ENCODE peak calls at places on chromosomes 12 and 14, in ten cellular contexts. T is CD4-positive, alpha-beta T cell; E is nephron progenitor cell; A is DND-41; X is Calu3; J is mesothelial cell of epicardium; B is neural crest cell; G is AG04449; Y is cardiac fibroblast; D is PC-9. Q is an unnamed sample.

GRCh38 chr14:52006361-52006760 is 17.0 kb downstream of the RTRAF start:
- DNase-seq in T (no peak), J (no peak), A (no peak), G (no peak), E (no peak), B (no peak), Y (no peak), X (no peak), D (no peak), Q (no peak)

GRCh38 chr14:88352299-88353097 is 29.4 kb upstream of the KCNK10 start:
- DNase-seq in G (no peak), J (no peak), X (no peak), B (no peak), E (no peak), Y (peak; percentile 54), A (no peak), T (no peak), D (no peak), Q (no peak)

GRCh38 chr12:120534703-120535655 is 823 bp downstream of the RNF10 start:
- DNase-seq in X (peak; percentile 67), T (peak; percentile 31), G (no peak), J (peak; percentile 35), Y (peak; percentile 70), A (peak; percentile 47), D (peak; percentile 73), E (peak; percentile 66), B (peak; percentile 36), Q (no peak)

GRCh38 chr12:79151956-79152355 is 287.4 kb downstream of the SYT1 start:
- DNase-seq in B (no peak), X (no peak), T (no peak), J (no peak), Y (no peak), D (no peak), A (no peak), G (no peak), E (no peak), Q (no peak)

GRCh38 chr12:111253213-111253612 is 115.7 kb downstream of the PHETA1 start:
- DNase-seq in G (no peak), Y (no peak), B (no peak), J (no peak), E (no peak), D (no peak), X (no peak), T (no peak), A (no peak), Q (no peak)

GRCh38 chr12:130118181-130118580 is 44.1 kb upstream of the FZD10 start:
- DNase-seq in B (no peak), E (no peak), X (no peak), J (no peak), A (no peak), T (no peak), D (no peak), Y (no peak), G (no peak), Q (no peak)

GRCh38 chr14:65281991-65282908 is 130.3 kb upstream of the FUT8 start:
- DNase-seq in B (peak; percentile 57), X (no peak), Y (peak; percentile 65), J (no peak), G (peak; percentile 72), E (no peak), A (peak; percentile 71), T (no peak), D (no peak), Q (no peak)

GRCh38 chr12:127060310-127060847 is 1206.6 kb upstream of the TMEM132C start:
- DNase-seq in J (no peak), G (no peak), X (no peak), A (no peak), E (no peak), Y (no peak), T (no peak), D (peak; percentile 78), B (no peak), Q (no peak)

GRCh38 chr12:47337581-47337980 is 257.8 kb upstream of the AMIGO2 start:
- DNase-seq in A (no peak), T (no peak), J (no peak), G (no peak), B (no peak), Y (no peak), D (no peak), X (no peak), E (no peak), Q (no peak)

GRCh38 chr12:47343684-47344567 is 264.2 kb upstream of the AMIGO2 start:
- DNase-seq in X (no peak), Y (no peak), J (no peak), G (peak; percentile 37), E (no peak), D (no peak), A (no peak), T (no peak), B (no peak), Q (no peak)

GRCh38 chr12:47346251-47347019 is 266.7 kb upstream of the AMIGO2 start:
- DNase-seq in E (no peak), A (no peak), J (no peak), Y (no peak), B (no peak), X (no peak), G (no peak), T (no peak), D (no peak), Q (no peak)

GRCh38 chr12:47340391-47341015 is 260.7 kb upstream of the AMIGO2 start:
- DNase-seq in Y (no peak), A (no peak), B (no peak), E (no peak), X (no peak), T (no peak), J (no peak), G (no peak), D (no peak), Q (no peak)
- TF ChIP-seq CTCF in Y (no peak), A (no peak), B (no peak), E (no peak), X (no peak), T (no peak), J (no peak), G (no peak), D (no peak), Q (no peak)

GRCh38 chr14:35961697-35962274 is 135.6 kb downstream of the BRMS1L start:
- DNase-seq in E (no peak), D (no peak), T (no peak), A (no peak), G (no peak), B (no peak), Y (no peak), X (no peak), J (no peak), Q (no peak)

GRCh38 chr14:35964736-35965135 is 138.6 kb downstream of the BRMS1L start:
- DNase-seq in Y (no peak), T (no peak), E (no peak), D (no peak), G (no peak), J (no peak), X (no peak), B (no peak), A (no peak), Q (no peak)

GRCh38 chr14:35956376-35957000 is 130.3 kb downstream of the BRMS1L start:
- DNase-seq in Y (no peak), B (no peak), G (no peak), D (no peak), J (no peak), X (no peak), A (no peak), E (no peak), T (no peak), Q (no peak)

GRCh38 chr14:35963209-35963608 is 137.1 kb downstream of the BRMS1L start:
- DNase-seq in B (no peak), J (no peak), A (no peak), E (no peak), T (no peak), Y (no peak), D (no peak), X (peak; percentile 16), G (no peak), Q (no peak)

DNA sequence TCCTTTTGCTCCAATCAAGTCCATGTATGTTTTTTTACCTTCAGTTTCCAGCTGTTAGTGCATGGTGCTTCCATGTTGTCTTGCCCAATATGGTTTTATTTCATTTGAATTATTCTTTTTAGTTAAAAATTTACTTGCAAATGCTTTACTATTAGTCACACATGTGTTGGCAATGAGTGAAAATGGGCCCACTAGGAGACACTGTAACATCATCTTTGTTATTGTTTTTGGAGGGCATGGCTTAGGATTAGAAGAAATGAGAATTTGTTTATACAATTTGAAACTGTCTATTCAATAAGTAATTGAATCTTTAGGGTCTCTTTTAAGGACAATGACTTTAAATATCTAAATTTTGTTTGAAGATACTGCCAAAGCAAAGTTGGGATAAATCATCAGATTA is 133.7 kb downstream of the BRMS1L start:
- DNase-seq in A (no peak), Y (no peak), J (no peak), T (no peak), D (no peak), B (no peak), G (no peak), E (no peak), X (peak; percentile 8), Q (no peak)
- TF ChIP-seq CTCF in A (no peak), Y (no peak), J (no peak), T (no peak), D (peak; percentile 19), B (no peak), G (no peak), E (no peak), X (no peak), Q (no peak)

GRCh38 chr12:123269395-123269892 is 2.2 kb downstream of the CDK2AP1 start:
- DNase-seq in E (peak; percentile 80), D (no peak), B (peak; percentile 82), J (no peak), X (no peak), G (no peak), Y (peak; percentile 75), T (no peak), A (no peak), Q (peak; percentile 54)

GRCh38 chr12:123273166-123273565 is 1.5 kb upstream of the CDK2AP1 start:
- DNase-seq in J (no peak), T (no peak), Y (no peak), A (no peak), G (no peak), X (no peak), E (no peak), B (no peak), D (no peak), Q (no peak)

GRCh38 chr12:123270380-123271181 is 1.1 kb downstream of the CDK2AP1 start:
- DNase-seq in J (no peak), G (no peak), B (peak; percentile 26), D (no peak), Y (peak; percentile 53), E (peak; percentile 28), T (no peak), A (peak; percentile 47), X (peak; percentile 28), Q (peak; percentile 46)

GRCh38 chr12:123269980-123270379 is 1.7 kb downstream of the CDK2AP1 start:
- DNase-seq in D (no peak), T (no peak), X (peak; percentile 30), Y (no peak), G (no peak), E (no peak), A (no peak), J (no peak), B (peak; percentile 28), Q (peak; percentile 47)

DNA sequence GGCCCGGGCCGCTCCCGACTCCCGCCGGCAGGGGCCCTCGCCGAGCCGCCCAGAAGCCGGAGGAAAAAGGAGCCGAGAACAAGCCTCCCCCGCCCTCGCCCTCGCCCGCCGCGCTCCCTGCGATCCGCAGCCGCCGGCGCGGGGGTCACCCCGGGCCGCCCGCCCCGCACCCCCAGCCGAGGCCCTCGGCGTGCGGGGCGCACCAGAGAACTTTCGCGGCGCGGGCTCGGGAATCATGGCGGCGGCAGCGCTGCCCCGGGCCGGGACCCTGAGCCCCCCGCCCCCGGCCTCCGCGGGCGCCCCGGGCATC is 519 bp downstream of the CDK2AP1 start:
- DNase-seq in A (peak; percentile 78), G (no peak), J (peak; percentile 67), T (peak; percentile 62), D (no peak), X (peak; percentile 88), B (peak; percentile 61), Y (peak; percentile 64), E (peak; percentile 84), Q (peak; percentile 58)
- TF ChIP-seq CTCF in A (peak; percentile 72), G (peak; percentile 63), J (no peak), T (peak; percentile 10), D (no peak), X (peak; percentile 49), B (peak; percentile 63), Y (peak; percentile 27), E (no peak), Q (peak; percentile 43)

GRCh38 chr14:85528080-85528881 is 1.7 kb upstream of the FLRT2 start:
- DNase-seq in J (no peak), Y (peak; percentile 96), D (no peak), T (no peak), E (peak; percentile 36), G (peak; percentile 72), B (peak; percentile 20), A (no peak), X (no peak), Q (no peak)
- TF ChIP-seq CTCF in J (no peak), Y (peak; percentile 54), D (no peak), T (no peak), E (peak; percentile 37), G (peak; percentile 70), B (peak; percentile 63), A (no peak), X (no peak), Q (no peak)